ENCODE peak calls at places on chromosomes 5 and 9, in four cellular contexts. T is neuronal stem cell, U is mesendoderm, S is ovary. O is an unnamed sample.

GRCh38 chr5:123610665-123611406 is 98.9 kb downstream of the CSNK1G3 start:
- DNase-seq in U (peak; percentile 66), S (no peak), T (peak; percentile 49), O (peak; percentile 36)

GRCh38 chr5:126814721-126815404 is 37.9 kb downstream of the LMNB1 start:
- DNase-seq in S (no peak), U (no peak), T (no peak), O (no peak)

GRCh38 chr5:176413709-176414191 is 2.6 kb downstream of the CLTB start:
- DNase-seq in S (no peak), U (no peak), T (no peak), O (no peak)

GRCh38 chr5:88092938-88093635 is 175.6 kb downstream of the TMEM161B start:
- DNase-seq in T (no peak), S (no peak), U (peak; percentile 57), O (peak; percentile 73)

GRCh38 chr5:73280821-73281746 is 108.1 kb downstream of the TMEM174 start:
- DNase-seq in T (no peak), S (no peak), U (no peak), O (no peak)

GRCh38 chr9:4137755-4138154 is 162.1 kb downstream of the GLIS3 start:
- DNase-seq in U (no peak), S (no peak), T (no peak), O (no peak)

GRCh38 chr5:107887181-107887580 is 216.4 kb upstream of the EFNA5 start:
- DNase-seq in U (no peak), T (no peak), S (no peak), O (no peak)

GRCh38 chr9:2302606-2303005 is 287.5 kb downstream of the SMARCA2 start:
- DNase-seq in S (no peak), T (no peak), U (no peak), O (no peak)

GRCh38 chr5:170597109-170597741 is 93.4 kb downstream of the KCNIP1 start:
- DNase-seq in T (no peak), U (peak; percentile 67), S (no peak), O (no peak)

GRCh38 chr9:124818431-124819281 is 34.6 kb upstream of the WDR38 start:
- DNase-seq in S (no peak), U (peak; percentile 67), T (no peak), O (no peak)

GRCh38 chr5:107043665-107044064 is 627.1 kb downstream of the EFNA5 start:
- DNase-seq in U (no peak), T (no peak), S (no peak), O (no peak)

GRCh38 chr5:137622850-137623249 is 113.0 kb downstream of the KLHL3 start:
- DNase-seq in U (no peak), S (no peak), T (no peak), O (no peak)

GRCh38 chr5:106451998-106452397 is 1218.7 kb downstream of the EFNA5 start:
- DNase-seq in U (no peak), T (no peak), S (no peak), O (no peak)

GRCh38 chr5:157571357-157571827 is 4.2 kb downstream of the ADAM19 start:
- DNase-seq in S (no peak), U (peak; percentile 99), T (no peak), O (no peak)

GRCh38 chr5:36751881-36752280 is 124.7 kb upstream of the NIPBL start:
- DNase-seq in U (peak; percentile 47), T (no peak), S (no peak), O (no peak)

GRCh38 chr5:108727154-108727638 is 20.5 kb upstream of the FER start:
- DNase-seq in U (no peak), T (no peak), S (peak; percentile 19), O (no peak)

GRCh38 chr5:34586117-34586885 is 69.8 kb upstream of the RAI14 start:
- DNase-seq in S (no peak), T (no peak), U (no peak), O (no peak)

GRCh38 chr5:57804007-57804444 is 321.4 kb upstream of the ACTBL2 start:
- DNase-seq in U (no peak), S (no peak), T (no peak), O (no peak)

GRCh38 chr9:125747765-125748510 is 765 bp downstream of the PBX3 start:
- DNase-seq in S (peak; percentile 53), U (peak; percentile 47), T (no peak), O (peak; percentile 67)

GRCh38 chr9:117551171-117551570 is 136.3 kb upstream of the ASTN2 start:
- DNase-seq in S (no peak), T (no peak), U (no peak), O (no peak)

O was measured in retina.